ENCODE peak calls at places on chromosomes 7 and 10, in four cellular contexts. One of them, this sample, is unnamed.

GRCh38 chr7:121103091-121103490 is 114.6 kb downstream of the CPED1 start:
- DNase-seq in prostate gland: no peak
- DNase-seq in adrenal gland: no peak
- DNase-seq in cardiac muscle cell: no peak
- DNase-seq in this sample: no peak

GRCh38 chr7:28671526-28671925 is 259.2 kb downstream of the CREB5 start:
- DNase-seq in prostate gland: no peak
- DNase-seq in adrenal gland: no peak
- DNase-seq in cardiac muscle cell: no peak
- DNase-seq in this sample: no peak

GRCh38 chr7:155315977-155316376 is 18.3 kb downstream of the INSIG1 start:
- DNase-seq in prostate gland: no peak
- DNase-seq in adrenal gland: no peak
- DNase-seq in cardiac muscle cell: no peak
- DNase-seq in this sample: no peak

GRCh38 chr7:116032886-116033285 is 2.3 kb upstream of the TFEC start:
- DNase-seq in prostate gland: no peak
- DNase-seq in adrenal gland: no peak
- DNase-seq in cardiac muscle cell: no peak
- DNase-seq in this sample: no peak

GRCh38 chr7:913736-914520 is 37.6 kb downstream of the GET4 start:
- DNase-seq in prostate gland: peak; percentile 45
- DNase-seq in adrenal gland: no peak
- DNase-seq in cardiac muscle cell: no peak
- DNase-seq in this sample: no peak

GRCh38 chr7:3861941-3862340 is 560.9 kb downstream of the SDK1 start:
- DNase-seq in prostate gland: no peak
- DNase-seq in adrenal gland: no peak
- DNase-seq in cardiac muscle cell: no peak
- DNase-seq in this sample: peak; percentile 47

GRCh38 chr10:116364808-116365207 is 40.6 kb downstream of the CCDC172 start:
- DNase-seq in prostate gland: no peak
- DNase-seq in adrenal gland: no peak
- DNase-seq in cardiac muscle cell: no peak
- DNase-seq in this sample: no peak

GRCh38 chr10:103584216-103585010 is 90.9 kb downstream of the NEURL1 start:
- DNase-seq in prostate gland: no peak
- DNase-seq in adrenal gland: no peak
- DNase-seq in cardiac muscle cell: no peak
- DNase-seq in this sample: no peak

DNA sequence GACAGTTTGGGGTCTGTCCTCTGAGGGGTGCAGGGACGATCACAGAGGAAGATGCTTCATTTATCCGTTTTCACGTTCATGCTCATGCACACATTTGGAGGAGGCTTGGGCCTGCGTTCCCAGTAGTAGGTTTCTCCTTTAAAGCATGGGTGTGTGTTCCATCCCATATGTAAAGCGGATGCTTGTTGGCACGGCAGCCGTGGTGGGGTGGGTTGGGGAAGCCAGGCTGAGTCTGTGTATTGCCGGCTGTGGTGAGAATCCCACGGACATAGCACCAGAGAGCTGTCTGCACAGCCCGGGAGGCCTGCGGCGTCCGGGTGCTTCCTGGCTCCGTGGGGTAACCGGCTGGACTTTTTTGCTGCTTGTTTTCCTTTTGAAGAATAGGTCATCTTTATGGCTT is 440 bp downstream of the JAKMIP3 start:
- DNase-seq in prostate gland: no peak
- DNase-seq in adrenal gland: no peak
- DNase-seq in cardiac muscle cell: no peak
- DNase-seq in this sample: no peak
- H3K4me3 ChIP-seq in prostate gland: peak overlapping the region; percentile 34
- H3K4me3 ChIP-seq in adrenal gland: peak overlapping the region; percentile 10
- H3K4me3 ChIP-seq in cardiac muscle cell: no peak overlapping the region
- H3K4me3 ChIP-seq in this sample: peak overlapping the region; percentile 39

GRCh38 chr7:105036217-105037168 is 22.5 kb downstream of the KMT2E start:
- DNase-seq in prostate gland: no peak
- DNase-seq in adrenal gland: no peak
- DNase-seq in cardiac muscle cell: no peak
- DNase-seq in this sample: no peak
- H3K4me1 ChIP-seq in prostate gland: peaks cover 3% of the 10 kb centered on the region
- H3K4me1 ChIP-seq in adrenal gland: peaks cover 11% of the 10 kb centered on the region
- H3K4me1 ChIP-seq in cardiac muscle cell: peaks cover 20% of the 10 kb centered on the region
- H3K4me1 ChIP-seq in this sample: peaks cover 18% of the 10 kb centered on the region

DNA sequence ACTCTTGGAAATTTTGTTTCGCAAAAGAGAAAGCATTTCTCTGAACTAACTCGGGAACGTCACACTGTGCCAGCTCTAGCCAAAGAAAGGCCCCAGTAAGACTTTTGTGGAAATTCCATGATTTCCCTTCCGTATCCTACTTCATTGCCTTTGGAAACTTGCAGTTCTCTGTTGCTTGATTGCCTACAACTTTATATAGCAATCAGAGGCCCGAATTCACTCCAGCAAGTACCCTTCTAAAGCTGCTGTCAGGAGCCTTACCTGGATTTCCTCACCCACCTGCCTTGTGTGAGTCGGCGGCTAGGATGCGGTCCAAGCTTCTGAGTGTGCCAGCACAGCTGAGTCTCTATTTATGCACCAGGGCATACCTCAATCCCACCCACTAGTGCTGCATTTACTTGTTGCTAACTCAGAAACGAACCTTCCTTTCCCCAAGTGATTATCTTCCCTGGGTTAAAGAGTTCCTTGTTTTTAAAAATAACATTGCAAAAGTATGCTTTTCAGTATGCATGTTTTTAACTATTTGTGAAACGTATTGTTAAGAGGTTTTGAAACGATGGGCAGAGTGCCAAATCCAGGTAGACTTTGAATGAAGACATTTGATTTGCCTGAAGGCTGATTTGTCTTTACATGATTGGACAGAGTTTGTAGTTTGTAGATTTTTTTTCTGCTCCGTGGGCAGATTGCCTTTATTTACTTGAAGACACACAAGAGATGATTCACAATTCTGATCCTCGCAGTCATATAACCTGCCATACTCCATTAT is at the start of gene AGR2:
- DNase-seq in prostate gland: peak; percentile 73
- DNase-seq in adrenal gland: no peak
- DNase-seq in cardiac muscle cell: no peak
- DNase-seq in this sample: no peak
- H3K4me3 ChIP-seq in prostate gland: no peak within 1 kb of the TSS
- H3K4me3 ChIP-seq in adrenal gland: no peak within 1 kb of the TSS
- H3K4me3 ChIP-seq in cardiac muscle cell: no peak within 1 kb of the TSS
- H3K4me3 ChIP-seq in this sample: no peak within 1 kb of the TSS

GRCh38 chr10:1487288-1487687 is 250.0 kb downstream of the ADARB2 start:
- DNase-seq in prostate gland: no peak
- DNase-seq in adrenal gland: no peak
- DNase-seq in cardiac muscle cell: no peak
- DNase-seq in this sample: no peak

GRCh38 chr10:1488970-1489548 is 248.3 kb downstream of the ADARB2 start:
- DNase-seq in prostate gland: no peak
- DNase-seq in adrenal gland: no peak
- DNase-seq in cardiac muscle cell: no peak
- DNase-seq in this sample: no peak

GRCh38 chr10:1486841-1487240 is 250.5 kb downstream of the ADARB2 start:
- DNase-seq in prostate gland: no peak
- DNase-seq in adrenal gland: no peak
- DNase-seq in cardiac muscle cell: no peak
- DNase-seq in this sample: no peak

GRCh38 chr10:1492641-1493040 is 244.7 kb downstream of the ADARB2 start:
- DNase-seq in prostate gland: no peak
- DNase-seq in adrenal gland: no peak
- DNase-seq in cardiac muscle cell: no peak
- DNase-seq in this sample: no peak

GRCh38 chr10:1489801-1490200 is 247.5 kb downstream of the ADARB2 start:
- DNase-seq in prostate gland: no peak
- DNase-seq in adrenal gland: no peak
- DNase-seq in cardiac muscle cell: no peak
- DNase-seq in this sample: no peak
- H3K4me1 ChIP-seq in prostate gland: no peaks in the 10 kb centered on the region
- H3K4me1 ChIP-seq in adrenal gland: no peaks in the 10 kb centered on the region
- H3K4me1 ChIP-seq in cardiac muscle cell: no peaks in the 10 kb centered on the region
- H3K4me1 ChIP-seq in this sample: no peaks in the 10 kb centered on the region

DNA sequence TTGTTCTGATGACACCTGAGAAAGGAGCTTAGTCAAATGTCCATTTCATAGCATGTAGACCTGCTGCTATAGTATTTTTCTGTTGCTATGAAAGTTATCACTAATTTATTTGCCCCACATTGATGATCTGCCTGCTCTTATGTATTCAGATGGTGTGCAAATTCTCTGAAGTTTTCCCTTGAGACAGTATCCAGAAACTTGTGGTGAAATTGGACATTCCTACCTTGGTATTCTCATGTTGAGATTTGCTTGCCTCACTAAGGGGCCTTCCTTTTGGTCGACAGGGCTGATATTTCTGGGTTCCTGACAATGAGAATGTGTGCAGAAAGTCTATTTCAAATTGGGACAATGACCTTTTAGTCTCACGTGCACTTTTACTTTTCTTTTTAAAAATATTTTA is 253.2 kb upstream of the FZD8 start:
- DNase-seq in prostate gland: no peak
- DNase-seq in adrenal gland: no peak
- DNase-seq in cardiac muscle cell: no peak
- DNase-seq in this sample: no peak
- H3K4me3 ChIP-seq in prostate gland: no peak overlapping the region
- H3K4me3 ChIP-seq in adrenal gland: no peak overlapping the region
- H3K4me3 ChIP-seq in cardiac muscle cell: no peak overlapping the region
- H3K4me3 ChIP-seq in this sample: no peak overlapping the region